ENCODE peak calls at places on chromosomes 11 and 22, in nine cellular contexts. W, M, V, A, B, Y, C, G and O are unnamed samples.

GRCh38 chr11:4665424-4665823 is 21.6 kb downstream of the OR51E1 start:
- DNase-seq in W (no peak), M (no peak), V (no peak), A (no peak), B (peak), Y (no peak), C (no peak), G (no peak), O (peak)

GRCh38 chr11:111310088-111310487 is 11.7 kb downstream of the POU2AF3 start:
- DNase-seq in W (no peak), M (no peak), V (no peak), A (no peak), B (no peak), Y (no peak), C (no peak), G (no peak), O (no peak)

GRCh38 chr22:31520036-31520435 is 23.7 kb downstream of the SFI1 start:
- DNase-seq in W (no peak), M (no peak), V (no peak), A (no peak), B (no peak), Y (no peak), C (no peak), G (no peak), O (no peak)

GRCh38 chr11:102926946-102927623 is 28.4 kb downstream of the MMP13 start:
- DNase-seq in W (no peak), M (no peak), V (no peak), A (no peak), B (no peak), Y (no peak), C (no peak), G (no peak), O (no peak)

GRCh38 chr11:24585192-24585591 is 88.3 kb downstream of the LUZP2 start:
- DNase-seq in W (no peak), M (no peak), V (no peak), A (no peak), B (no peak), Y (no peak), C (no peak), G (peak), O (no peak)

GRCh38 chr22:28906312-28906711 is 22.9 kb downstream of the ZNRF3 start:
- DNase-seq in W (no peak), M (no peak), V (no peak), A (no peak), B (no peak), Y (no peak), C (no peak), G (no peak), O (no peak)

GRCh38 chr22:30830907-30831306 is 136.2 kb downstream of the OSBP2 start:
- DNase-seq in W (peak), M (peak), V (no peak), A (peak), B (peak), Y (no peak), C (no peak), G (peak), O (peak)

GRCh38 chr11:65869643-65870306 is 2.8 kb downstream of the EFEMP2 start:
- DNase-seq in W (no peak), M (no peak), V (no peak), A (no peak), B (no peak), Y (no peak), C (no peak), G (no peak), O (no peak)

GRCh38 chr22:37235897-37236607 is 8.0 kb downstream of the RAC2 start:
- DNase-seq in W (no peak), M (no peak), V (no peak), A (no peak), B (no peak), Y (no peak), C (no peak), G (no peak), O (no peak)

GRCh38 chr22:30310881-30311771 is 15.6 kb downstream of the TBC1D10A start:
- DNase-seq in W (peak), M (no peak), V (no peak), A (peak), B (no peak), Y (peak), C (no peak), G (no peak), O (no peak)

GRCh38 chr11:2944953-2945756 is 15.9 kb upstream of the PHLDA2 start:
- DNase-seq in W (peak), M (no peak), V (no peak), A (peak), B (peak), Y (peak), C (no peak), G (peak), O (peak)

GRCh38 chr11:130145328-130145812 is 14.2 kb upstream of the ST14 start:
- DNase-seq in W (no peak), M (no peak), V (peak), A (no peak), B (no peak), Y (no peak), C (no peak), G (no peak), O (no peak)

GRCh38 chr11:8720376-8720775 is 37.8 kb downstream of the RPL27A start:
- DNase-seq in W (no peak), M (no peak), V (no peak), A (peak), B (no peak), Y (no peak), C (no peak), G (no peak), O (no peak)

GRCh38 chr11:79440451-79441158 is at the start of gene TENM4:
- DNase-seq in W (peak), M (no peak), V (no peak), A (peak), B (peak), Y (peak), C (no peak), G (peak), O (peak)

GRCh38 chr11:77619576-77620198 is 17.9 kb downstream of the CLNS1A start:
- DNase-seq in W (peak), M (peak), V (no peak), A (no peak), B (no peak), Y (peak), C (peak), G (peak), O (no peak)

GRCh38 chr22:44860311-44860710 is 107.9 kb downstream of the ARHGAP8 start:
- DNase-seq in W (no peak), M (no peak), V (no peak), A (no peak), B (no peak), Y (no peak), C (no peak), G (no peak), O (no peak)

GRCh38 chr11:73387594-73388021 is 11.4 kb downstream of the RELT start:
- DNase-seq in W (no peak), M (no peak), V (no peak), A (no peak), B (no peak), Y (peak), C (no peak), G (no peak), O (no peak)

GRCh38 chr11:108947654-108948570 is 283.0 kb downstream of the DDX10 start:
- DNase-seq in W (no peak), M (no peak), V (no peak), A (no peak), B (no peak), Y (no peak), C (no peak), G (peak), O (no peak)

GRCh38 chr11:46278387-46279173 is 1.1 kb downstream of the CREB3L1 start:
- DNase-seq in W (peak), M (no peak), V (peak), A (peak), B (no peak), Y (peak), C (no peak), G (no peak), O (no peak)

GRCh38 chr11:120512727-120513435 is 1.3 kb downstream of the GRIK4 start:
- DNase-seq in W (no peak), M (no peak), V (peak), A (peak), B (no peak), Y (no peak), C (no peak), G (no peak), O (no peak)

GRCh38 chr11:2290351-2290841 is 11.3 kb downstream of the C11orf21 start:
- DNase-seq in W (no peak), M (no peak), V (peak), A (peak), B (no peak), Y (no peak), C (no peak), G (no peak), O (no peak)

GRCh38 chr11:15497366-15497765 is 382.6 kb downstream of the INSC start:
- DNase-seq in W (no peak), M (no peak), V (no peak), A (no peak), B (no peak), Y (no peak), C (no peak), G (no peak), O (no peak)

GRCh38 chr11:109972181-109972715 is 120.9 kb upstream of the ZC3H12C start:
- DNase-seq in W (no peak), M (no peak), V (no peak), A (no peak), B (no peak), Y (peak), C (peak), G (no peak), O (no peak)

GRCh38 chr11:65290448-65291165 is 24.1 kb upstream of the CDC42EP2 start:
- DNase-seq in W (peak), M (no peak), V (no peak), A (peak), B (peak), Y (peak), C (no peak), G (peak), O (peak)

GRCh38 chr11:64121637-64122410 is 44.1 kb downstream of the MACROD1 start:
- DNase-seq in W (peak), M (no peak), V (no peak), A (no peak), B (peak), Y (no peak), C (no peak), G (no peak), O (peak)

GRCh38 chr11:77191823-77192495 is 63.9 kb downstream of the MYO7A start:
- DNase-seq in W (peak), M (peak), V (peak), A (peak), B (no peak), Y (peak), C (peak), G (no peak), O (no peak)

GRCh38 chr11:119830400-119830799 is 101.4 kb upstream of the NECTIN1 start:
- DNase-seq in W (no peak), M (no peak), V (no peak), A (no peak), B (no peak), Y (no peak), C (no peak), G (no peak), O (no peak)

GRCh38 chr11:96014234-96014633 is 90.3 kb upstream of the MTMR2 start:
- DNase-seq in W (peak), M (peak), V (no peak), A (no peak), B (no peak), Y (no peak), C (no peak), G (no peak), O (no peak)

GRCh38 chr11:130535530-130535929 is 87.1 kb downstream of the ADAMTS15 start:
- DNase-seq in W (no peak), M (no peak), V (no peak), A (no peak), B (no peak), Y (no peak), C (no peak), G (no peak), O (no peak)

DNA sequence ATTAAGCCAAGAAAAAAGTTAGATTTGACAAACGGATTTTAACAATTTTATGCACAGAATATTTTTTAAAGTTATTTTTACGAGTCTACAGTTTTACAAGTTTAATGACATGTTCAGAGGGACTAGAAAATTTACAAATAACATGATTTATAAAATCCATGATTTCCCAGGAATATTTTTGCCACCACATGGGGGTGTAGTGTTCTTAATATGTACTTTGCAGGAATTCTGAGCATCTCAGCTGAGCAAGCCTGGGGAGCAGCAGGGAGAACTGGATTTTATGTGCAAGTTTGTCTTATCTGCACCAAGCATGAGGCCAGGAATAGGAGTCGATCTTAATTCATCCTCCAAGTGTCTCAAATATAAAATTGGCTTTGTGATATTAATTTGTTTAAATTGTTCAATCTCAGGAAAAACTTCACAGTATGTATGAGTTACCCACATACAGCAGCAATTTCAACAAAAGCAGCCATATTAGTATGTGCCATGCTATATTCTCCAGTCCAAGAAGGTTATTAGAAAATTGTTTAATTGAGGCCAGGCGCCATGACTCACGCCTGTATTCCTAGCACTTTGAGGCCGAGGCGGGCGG is 826.3 kb downstream of the DLG2 start:
- DNase-seq in W (peak), M (peak), V (peak), A (no peak), B (peak), Y (peak), C (no peak), G (no peak), O (peak)
- TF ChIP-seq CTCF in W (peak), M (peak), V (peak), A (no peak), B (peak), Y (no peak), C (peak), G (no peak), O (peak)

GRCh38 chr11:14350215-14350614 is 8.8 kb downstream of the RRAS2 start:
- DNase-seq in W (no peak), M (no peak), V (no peak), A (no peak), B (no peak), Y (no peak), C (no peak), G (no peak), O (no peak)
- H3K4me3 ChIP-seq in W (no peak), M (no peak), V (no peak), A (no peak), B (no peak), Y (no peak), C (no peak), G (no peak), O (no peak)

DNA sequence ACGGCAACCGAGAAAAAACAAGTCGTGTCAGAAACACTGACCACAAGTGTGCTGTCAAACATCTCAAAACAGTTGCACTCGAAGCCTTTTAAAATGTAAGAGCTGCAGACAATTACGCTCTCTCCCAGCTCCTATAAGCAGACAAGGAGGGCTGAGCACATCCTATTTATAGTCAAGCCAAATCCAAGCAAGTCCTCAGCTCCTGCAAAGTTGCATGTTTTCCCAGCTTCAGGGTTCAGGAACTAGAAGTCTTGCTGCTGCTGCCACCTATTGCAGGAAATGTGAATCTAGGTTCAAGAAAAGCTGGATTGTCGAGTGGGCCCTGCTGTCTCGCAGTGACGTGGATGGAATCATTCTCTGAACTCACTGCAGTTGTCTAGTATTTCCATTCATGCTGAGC is 15.5 kb downstream of the EFCAB6 start:
- DNase-seq in W (peak), M (peak), V (no peak), A (no peak), B (peak), Y (peak), C (no peak), G (no peak), O (peak)
- TF ChIP-seq CTCF in W (peak), M (peak), V (no peak), A (no peak), B (peak), Y (peak), C (peak), G (peak), O (peak)

DNA sequence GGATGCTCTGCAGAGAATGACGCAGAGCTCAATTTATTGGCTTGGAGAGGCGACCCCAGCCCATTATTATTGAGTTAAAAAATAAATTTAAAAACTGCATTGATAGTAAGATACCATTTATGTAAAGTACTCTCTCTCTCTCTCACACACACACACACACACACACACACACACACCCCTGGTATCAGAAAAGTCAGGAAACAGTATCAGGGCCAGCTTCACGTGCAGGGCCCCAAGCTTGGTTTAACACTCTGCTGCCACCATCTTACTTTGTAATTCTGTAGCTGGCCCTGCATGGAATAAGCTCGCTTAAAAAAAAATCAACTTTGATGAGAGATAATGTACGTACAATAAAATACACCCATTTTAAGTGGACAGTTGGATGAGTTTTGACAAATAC is 59.8 kb upstream of the CD5 start:
- DNase-seq in W (no peak), M (no peak), V (no peak), A (no peak), B (no peak), Y (no peak), C (no peak), G (no peak), O (no peak)
- H3K4me3 ChIP-seq in W (no peak), M (no peak), V (no peak), A (no peak), B (no peak), Y (no peak), C (no peak), G (no peak), O (no peak)

GRCh38 chr22:20393705-20394476 is at the start of gene ZNF74:
- DNase-seq in W (peak), M (peak), V (peak), A (peak), B (peak), Y (peak), C (no peak), G (peak), O (peak)
- TF ChIP-seq CTCF in W (no peak), M (no peak), V (no peak), A (no peak), B (peak), Y (no peak), C (no peak), G (no peak), O (no peak)

GRCh38 chr22:46068908-46069481 is 81.3 kb upstream of the PPARA start:
- DNase-seq in W (peak), M (no peak), V (no peak), A (peak), B (no peak), Y (no peak), C (peak), G (no peak), O (peak)
- H3K4me3 ChIP-seq in W (peak), M (peak), V (no peak), A (peak), B (peak), Y (no peak), C (peak), G (peak), O (peak)

DNA sequence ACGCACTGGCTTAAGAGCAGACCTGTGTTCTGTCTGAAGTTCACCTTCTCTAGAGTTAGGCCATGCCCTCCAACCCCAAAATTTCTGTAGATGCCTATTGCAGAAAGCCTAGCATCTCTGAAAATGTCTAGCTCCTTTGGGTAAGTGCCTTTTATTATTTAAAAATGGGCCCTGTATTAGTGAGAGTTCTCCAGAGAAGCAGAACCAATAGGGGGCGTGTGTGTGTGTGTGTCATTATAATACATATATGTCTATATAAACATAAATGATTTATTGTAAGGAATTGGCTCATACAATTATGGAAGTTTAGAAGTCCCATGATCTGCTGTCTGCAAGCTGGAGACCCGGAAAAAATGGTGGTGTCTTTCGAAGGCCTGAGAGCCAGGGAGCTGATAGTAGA is 144.7 kb downstream of the TTC17 start:
- DNase-seq in W (no peak), M (no peak), V (no peak), A (no peak), B (no peak), Y (no peak), C (no peak), G (no peak), O (no peak)
- TF ChIP-seq CTCF in W (peak), M (peak), V (no peak), A (no peak), B (peak), Y (peak), C (peak), G (no peak), O (no peak)

DNA sequence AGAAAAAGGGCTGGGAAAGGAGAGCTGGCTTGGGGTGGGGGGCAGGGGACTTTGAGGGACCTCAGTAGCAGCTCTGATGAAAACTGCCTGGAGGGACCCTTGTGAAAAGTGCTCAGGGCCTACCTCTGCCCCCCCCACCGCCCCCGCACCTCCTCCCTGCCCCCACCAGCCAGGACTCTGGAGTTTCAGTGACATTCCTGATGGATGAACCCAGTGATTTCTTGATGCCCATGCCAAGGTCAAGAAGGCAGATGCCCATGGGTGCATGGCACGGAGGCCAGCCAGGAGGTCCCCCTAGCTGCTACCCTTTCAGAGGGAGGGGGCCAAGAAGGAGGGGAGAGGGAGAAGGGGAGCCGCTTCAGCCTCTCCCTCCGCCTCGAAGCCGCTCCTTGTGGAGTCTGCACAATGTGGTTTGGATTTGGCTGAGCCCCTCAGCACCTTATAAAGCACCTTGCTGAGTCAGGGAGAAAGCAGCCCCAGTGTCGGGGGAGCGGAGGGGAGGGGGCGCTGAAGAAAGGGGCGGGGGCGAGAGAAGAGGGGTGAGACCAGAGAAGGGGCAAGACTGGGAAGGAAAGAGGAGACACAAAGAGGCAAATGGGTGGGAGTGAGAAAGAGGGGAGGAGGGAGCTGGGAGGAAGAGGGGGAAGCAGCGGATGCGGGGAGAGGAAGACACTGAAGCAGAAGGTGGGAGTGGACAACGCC is 2.1 kb upstream of the CLCF1 start:
- DNase-seq in W (no peak), M (no peak), V (no peak), A (no peak), B (no peak), Y (no peak), C (no peak), G (no peak), O (no peak)
- H3K4me3 ChIP-seq in W (no peak), M (peak), V (no peak), A (no peak), B (no peak), Y (no peak), C (no peak), G (no peak), O (no peak)